ENCODE peak calls at places on chromosomes 11 and 22, in nine cellular contexts. Q is tibial nerve, K is PC-3, P is breast epithelium, A is left ventricle myocardium inferior, V is brain microvascular endothelial cell, W is IMR-90, Z is heart right ventricle, T is pancreas. J is an unnamed sample. For H3K27me3, the result is how much of the 10 kb centered on the place peaks cover.

GRCh38 chr11:120285256-120285655 is 39.8 kb upstream of the TLCD5 start:
- DNase-seq in Q (no peak), K (peak), P (no peak), A (no peak), V (no peak), W (no peak), Z (no peak), T (no peak), J (no peak)

GRCh38 chr11:110989734-110990133 is 255.8 kb upstream of the POU2AF2 start:
- DNase-seq in Q (peak), K (no peak), P (no peak), A (no peak), V (no peak), W (peak), Z (no peak), T (no peak), J (no peak)

GRCh38 chr22:22997988-22998387 is 72.3 kb upstream of the GNAZ start:
- DNase-seq in Q (no peak), K (no peak), P (no peak), A (no peak), V (no peak), W (no peak), Z (no peak), T (no peak), J (no peak)

GRCh38 chr11:75214411-75214821 is 26.2 kb upstream of the TPBGL start:
- DNase-seq in Q (peak), K (peak), P (no peak), A (peak), V (peak), W (peak), Z (peak), T (peak), J (peak)

GRCh38 chr22:36102995-36103394 is 57.6 kb downstream of the APOL3 start:
- DNase-seq in Q (no peak), K (no peak), P (no peak), A (no peak), V (no peak), W (no peak), Z (no peak), T (no peak), J (no peak)

GRCh38 chr22:47206185-47206584 is 443.7 kb downstream of the TBC1D22A start:
- DNase-seq in Q (no peak), K (no peak), P (peak), A (no peak), V (no peak), W (no peak), Z (no peak), T (no peak), J (no peak)

GRCh38 chr22:48288541-48288940 is 1526.1 kb downstream of the TBC1D22A start:
- DNase-seq in Q (no peak), K (no peak), P (no peak), A (no peak), V (no peak), W (no peak), Z (no peak), T (no peak), J (no peak)

GRCh38 chr11:120564573-120565301 is 53.2 kb downstream of the GRIK4 start:
- DNase-seq in Q (no peak), K (no peak), P (peak), A (peak), V (peak), W (peak), Z (peak), T (no peak), J (no peak)

GRCh38 chr22:28358244-28358777 is 321.3 kb downstream of the TTC28 start:
- DNase-seq in Q (no peak), K (no peak), P (no peak), A (no peak), V (no peak), W (no peak), Z (no peak), T (no peak), J (no peak)

GRCh38 chr11:33772300-33772699 is 2.0 kb downstream of the FBXO3 start:
- DNase-seq in Q (no peak), K (peak), P (no peak), A (no peak), V (no peak), W (peak), Z (no peak), T (no peak), J (no peak)

GRCh38 chr22:20951932-20952380 is 15.1 kb upstream of the AIFM3 start:
- DNase-seq in Q (no peak), K (no peak), P (no peak), A (no peak), V (no peak), W (no peak), Z (no peak), T (no peak), J (no peak)

GRCh38 chr11:57674251-57674650 is 6.3 kb downstream of the ZDHHC5 start:
- DNase-seq in Q (no peak), K (no peak), P (no peak), A (no peak), V (no peak), W (no peak), Z (no peak), T (no peak), J (no peak)

GRCh38 chr11:16356751-16357365 is 512 bp upstream of the SOX6 start:
- DNase-seq in Q (peak), K (no peak), P (no peak), A (peak), V (peak), W (peak), Z (peak), T (no peak), J (no peak)

GRCh38 chr11:1231396-1232327 is 8.8 kb downstream of the MUC5B start:
- DNase-seq in Q (no peak), K (no peak), P (no peak), A (no peak), V (no peak), W (no peak), Z (no peak), T (peak), J (no peak)

GRCh38 chr11:78708388-78708787 is 133.7 kb upstream of the NARS2 start:
- DNase-seq in Q (no peak), K (peak), P (no peak), A (no peak), V (no peak), W (peak), Z (no peak), T (no peak), J (no peak)

GRCh38 chr22:50046481-50047245 is 11.4 kb downstream of the TTLL8 start:
- DNase-seq in Q (no peak), K (no peak), P (no peak), A (no peak), V (no peak), W (no peak), Z (no peak), T (no peak), J (no peak)

GRCh38 chr11:16804104-16804947 is 65.9 kb downstream of the C11orf58 start:
- DNase-seq in Q (no peak), K (peak), P (no peak), A (no peak), V (no peak), W (no peak), Z (peak), T (no peak), J (no peak)

GRCh38 chr11:9756878-9757277 is 93.0 kb downstream of the SWAP70 start:
- DNase-seq in Q (no peak), K (no peak), P (no peak), A (no peak), V (no peak), W (no peak), Z (no peak), T (no peak), J (no peak)

GRCh38 chr11:58530236-58530635 is 22.3 kb upstream of the OR5B21 start:
- DNase-seq in Q (no peak), K (no peak), P (no peak), A (no peak), V (no peak), W (no peak), Z (no peak), T (no peak), J (no peak)

GRCh38 chr11:86625981-86626380 is 46.4 kb downstream of the ME3 start:
- DNase-seq in Q (no peak), K (no peak), P (no peak), A (no peak), V (no peak), W (no peak), Z (no peak), T (no peak), J (no peak)

GRCh38 chr22:37920131-37920530 is 14.0 kb downstream of the MICALL1 start:
- DNase-seq in Q (no peak), K (no peak), P (no peak), A (no peak), V (no peak), W (no peak), Z (no peak), T (no peak), J (no peak)

GRCh38 chr11:23233075-23233474 is 372.8 kb upstream of the CCDC179 start:
- DNase-seq in Q (no peak), K (peak), P (no peak), A (no peak), V (no peak), W (peak), Z (no peak), T (no peak), J (no peak)

GRCh38 chr11:111918390-111919256 is at the start of gene C11orf52:
- DNase-seq in Q (no peak), K (peak), P (peak), A (no peak), V (no peak), W (peak), Z (peak), T (peak), J (no peak)

GRCh38 chr22:23565288-23565941 is 14.7 kb downstream of the IGLL1 start:
- DNase-seq in Q (no peak), K (no peak), P (no peak), A (no peak), V (no peak), W (no peak), Z (no peak), T (peak), J (no peak)

GRCh38 chr22:37981282-37982011 is 2.9 kb downstream of the SOX10 start:
- DNase-seq in Q (no peak), K (no peak), P (no peak), A (no peak), V (no peak), W (no peak), Z (no peak), T (no peak), J (no peak)

GRCh38 chr11:69358398-69359080 is 64.6 kb downstream of the MYEOV start:
- DNase-seq in Q (no peak), K (no peak), P (no peak), A (no peak), V (no peak), W (no peak), Z (no peak), T (no peak), J (no peak)

GRCh38 chr22:42170946-42171345 is 40.3 kb upstream of the CYP2D6 start:
- DNase-seq in Q (no peak), K (no peak), P (no peak), A (no peak), V (no peak), W (no peak), Z (no peak), T (no peak), J (no peak)

GRCh38 chr22:47123006-47123826 is 360.8 kb downstream of the TBC1D22A start:
- DNase-seq in Q (no peak), K (no peak), P (no peak), A (no peak), V (no peak), W (no peak), Z (no peak), T (no peak), J (no peak)

GRCh38 chr11:33207408-33207985 is 46.2 kb upstream of the CSTF3 start:
- DNase-seq in Q (no peak), K (no peak), P (no peak), A (peak), V (no peak), W (peak), Z (peak), T (no peak), J (no peak)

GRCh38 chr22:49789289-49790141 is 38.2 kb downstream of the BRD1 start:
- DNase-seq in Q (peak), K (no peak), P (no peak), A (peak), V (no peak), W (peak), Z (no peak), T (no peak), J (no peak)

GRCh38 chr22:28883917-28884753 is 763 bp downstream of the ZNRF3 start:
- DNase-seq in Q (no peak), K (peak), P (peak), A (peak), V (peak), W (peak), Z (peak), T (peak), J (no peak)

GRCh38 chr11:117941163-117941707 is 12.0 kb upstream of the TMPRSS13 start:
- DNase-seq in Q (no peak), K (peak), P (no peak), A (no peak), V (no peak), W (no peak), Z (no peak), T (no peak), J (no peak)

GRCh38 chr11:130785376-130786110 is 130.7 kb downstream of the SNX19 start:
- DNase-seq in Q (no peak), K (peak), P (no peak), A (no peak), V (peak), W (peak), Z (no peak), T (no peak), J (no peak)

GRCh38 chr11:110710520-110711381 is 1.5 kb downstream of the ARHGAP20 start:
- DNase-seq in Q (peak), K (no peak), P (peak), A (peak), V (no peak), W (peak), Z (peak), T (peak), J (no peak)

GRCh38 chr22:45445031-45445710 is 31.7 kb downstream of the RIBC2 start:
- DNase-seq in Q (no peak), K (no peak), P (no peak), A (no peak), V (no peak), W (no peak), Z (no peak), T (no peak), J (no peak)

GRCh38 chr11:44729718-44730117 is 3.0 kb downstream of the TSPAN18 start:
- DNase-seq in Q (no peak), K (no peak), P (no peak), A (no peak), V (no peak), W (no peak), Z (no peak), T (no peak), J (no peak)

GRCh38 chr11:103779054-103779453 is 257.4 kb upstream of the DDI1 start:
- DNase-seq in Q (no peak), K (peak), P (no peak), A (no peak), V (no peak), W (no peak), Z (no peak), T (no peak), J (no peak)

GRCh38 chr11:118607401-118608267 is at the start of gene PHLDB1:
- DNase-seq in Q (peak), K (peak), P (no peak), A (peak), V (peak), W (peak), Z (peak), T (peak), J (no peak)

GRCh38 chr11:44627911-44628729 is 62.7 kb downstream of the CD82 start:
- DNase-seq in Q (peak), K (no peak), P (no peak), A (peak), V (no peak), W (peak), Z (peak), T (peak), J (no peak)

GRCh38 chr22:24583221-24583971 is 9.5 kb downstream of the LRRC75B start:
- DNase-seq in Q (no peak), K (no peak), P (no peak), A (no peak), V (no peak), W (peak), Z (no peak), T (peak), J (no peak)

GRCh38 chr11:67397536-67397935 is 4.1 kb downstream of the PPP1CA start:
- DNase-seq in Q (no peak), K (no peak), P (no peak), A (no peak), V (no peak), W (no peak), Z (no peak), T (no peak), J (no peak)
- H3K27ac ChIP-seq in Q (no peak), K (no peak), P (no peak), A (no peak), V (no peak), W (no peak), Z (peak), T (no peak), J (no peak)

GRCh38 chr11:62983536-62984199 is 1.1 kb downstream of the SLC22A6 start:
- DNase-seq in Q (no peak), K (no peak), P (no peak), A (no peak), V (no peak), W (no peak), Z (no peak), T (no peak), J (no peak)

GRCh38 chr11:62985351-62985750 is 584 bp upstream of the SLC22A6 start:
- DNase-seq in Q (no peak), K (no peak), P (no peak), A (no peak), V (no peak), W (no peak), Z (no peak), T (no peak), J (no peak)

GRCh38 chr11:62981743-62982142 is 3.0 kb downstream of the SLC22A6 start:
- DNase-seq in Q (no peak), K (no peak), P (no peak), A (no peak), V (no peak), W (no peak), Z (no peak), T (no peak), J (no peak)

GRCh38 chr11:62988281-62988680 is 3.5 kb upstream of the SLC22A6 start:
- DNase-seq in Q (no peak), K (no peak), P (no peak), A (no peak), V (no peak), W (no peak), Z (no peak), T (no peak), J (no peak)

DNA sequence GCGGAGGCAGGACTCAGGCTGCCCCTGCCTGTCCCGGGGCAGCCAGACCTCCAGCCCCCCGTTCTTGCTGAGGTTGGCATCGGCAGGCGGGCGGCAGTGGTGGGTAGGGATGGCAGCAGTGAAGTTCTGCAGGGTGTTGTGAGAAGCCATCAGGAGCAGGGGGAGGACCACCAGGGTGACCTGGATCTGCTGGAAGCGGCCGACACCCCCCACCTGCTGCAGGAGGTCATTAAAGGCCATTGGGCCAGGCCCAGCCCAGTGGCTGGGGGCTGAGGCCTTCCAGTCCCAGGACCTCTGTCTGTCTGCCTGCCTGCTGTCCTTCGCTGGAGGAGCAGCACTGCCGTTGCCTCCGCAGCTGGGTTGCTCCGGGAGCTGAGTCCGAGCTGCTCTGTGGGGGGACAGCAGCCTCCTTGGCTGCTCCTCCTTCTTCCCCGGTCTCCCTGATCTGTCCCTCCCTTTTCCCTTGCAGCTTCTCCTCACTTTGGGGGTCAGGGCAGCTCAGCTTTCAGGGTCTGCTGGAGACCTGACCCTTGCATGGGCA is at the start of gene SLC22A6:
- DNase-seq in Q (no peak), K (no peak), P (no peak), A (no peak), V (no peak), W (no peak), Z (no peak), T (no peak), J (no peak)
- H3K27me3 ChIP-seq in Q (under half), K (half or more), P (under half), A (under half), V (under half), W (under half), Z (under half), T (under half), J (under half)

DNA sequence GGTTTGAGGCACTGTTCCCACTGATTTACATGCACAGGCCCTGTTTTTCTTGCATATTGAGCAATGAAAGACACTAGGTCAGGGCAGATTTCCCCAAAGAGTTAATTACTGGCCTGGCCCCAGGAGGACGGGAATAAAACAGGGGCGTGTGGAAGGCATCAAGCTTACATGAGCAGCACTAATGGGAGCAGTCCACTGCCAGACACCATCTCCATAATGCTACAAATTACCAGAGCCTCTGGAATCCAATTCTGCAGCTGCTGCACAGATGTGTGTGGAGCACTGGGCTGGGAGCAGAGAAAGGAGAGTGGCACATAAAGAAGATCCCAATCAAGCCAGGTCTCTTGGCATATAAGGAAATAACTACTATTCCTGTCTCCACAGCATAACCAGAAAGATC is 96.9 kb downstream of the CCDC34 start:
- DNase-seq in Q (no peak), K (no peak), P (no peak), A (no peak), V (no peak), W (no peak), Z (no peak), T (no peak), J (no peak)
- TF ChIP-seq CTCF in Q (no peak), K (no peak), P (no peak), A (no peak), V (no peak), W (no peak), Z (no peak), T (no peak), J (no peak)

GRCh38 chr22:39108487-39108886 is 11.4 kb downstream of the APOBEC3H start:
- DNase-seq in Q (no peak), K (no peak), P (no peak), A (no peak), V (no peak), W (no peak), Z (no peak), T (no peak), J (no peak)
- H3K27ac ChIP-seq in Q (no peak), K (no peak), P (no peak), A (no peak), V (no peak), W (no peak), Z (no peak), T (no peak), J (no peak)

GRCh38 chr11:114077482-114078305 is 18.2 kb downstream of the ZBTB16 start:
- DNase-seq in Q (no peak), K (no peak), P (no peak), A (no peak), V (no peak), W (no peak), Z (no peak), T (no peak), J (no peak)

GRCh38 chr11:114078423-114078822 is 18.9 kb downstream of the ZBTB16 start:
- DNase-seq in Q (no peak), K (no peak), P (no peak), A (no peak), V (no peak), W (no peak), Z (no peak), T (no peak), J (no peak)

GRCh38 chr11:114075891-114076441 is 16.5 kb downstream of the ZBTB16 start:
- DNase-seq in Q (no peak), K (peak), P (no peak), A (no peak), V (peak), W (peak), Z (peak), T (no peak), J (no peak)

GRCh38 chr11:114075343-114075610 is 15.8 kb downstream of the ZBTB16 start:
- DNase-seq in Q (no peak), K (no peak), P (no peak), A (no peak), V (no peak), W (no peak), Z (no peak), T (no peak), J (no peak)

DNA sequence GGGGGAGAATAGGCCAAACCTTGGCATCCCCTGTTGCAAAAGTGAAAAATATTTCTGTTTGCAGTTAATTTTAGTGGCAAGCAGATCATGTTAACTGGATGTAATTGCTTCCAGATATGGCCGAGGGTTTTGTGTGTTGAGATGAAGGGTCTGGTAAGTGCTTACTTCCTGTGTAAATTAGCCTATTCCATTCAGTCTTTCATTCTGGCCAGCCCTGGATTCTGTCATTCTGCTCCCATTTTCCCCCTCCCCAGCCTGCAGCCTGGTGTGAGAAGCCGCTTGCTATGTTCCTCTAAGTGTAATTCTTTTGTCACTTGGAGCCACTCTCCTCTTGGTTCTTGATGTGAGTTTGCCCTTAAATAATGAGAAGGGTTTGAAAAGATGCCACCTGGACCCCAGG is 17.5 kb downstream of the ZBTB16 start:
- DNase-seq in Q (no peak), K (no peak), P (no peak), A (no peak), V (no peak), W (no peak), Z (no peak), T (no peak), J (no peak)
- H3K27me3 ChIP-seq in Q (under half), K (half or more), P (under half), A (under half), V (under half), W (under half), Z (under half), T (under half), J (under half)

J was measured in thoracic aorta.